ENCODE peak calls at places on chromosomes 4 and X, in seven cellular contexts. N, U, Q, C, V, Y and G are unnamed samples.

GRCh38 chrX:136344321-136344720 is 43.6 kb downstream of the ADGRG4 start:
- DNase-seq in C (no peak), U (no peak), N (no peak), Y (no peak), Q (no peak), V (no peak), G (no peak)

GRCh38 chr4:182204042-182204441 is 39.2 kb upstream of the TENM3 start:
- DNase-seq in V (no peak), N (no peak), Y (no peak), U (no peak), C (no peak), Q (no peak), G (peak; percentile 14)

GRCh38 chr4:102299708-102300107 is 45.6 kb downstream of the SLC39A8 start:
- DNase-seq in Q (no peak), N (no peak), U (peak; percentile 73), V (peak; percentile 20), Y (peak; percentile 11), C (peak; percentile 45), G (peak; percentile 75)

GRCh38 chrX:97685753-97686152 is 802.0 kb downstream of the RPA4 start:
- DNase-seq in N (no peak), U (peak; percentile 57), Q (no peak), C (peak; percentile 44), V (peak; percentile 8), Y (peak; percentile 40), G (peak; percentile 49)

GRCh38 chr4:9923195-9923812 is 98.0 kb downstream of the SLC2A9 start:
- DNase-seq in N (no peak), Y (no peak), V (no peak), C (no peak), U (no peak), Q (no peak), G (no peak)

GRCh38 chr4:146095091-146095690 is 80.3 kb upstream of the LSM6 start:
- DNase-seq in Y (peak; percentile 65), V (peak; percentile 41), Q (no peak), N (no peak), U (peak; percentile 78), C (peak; percentile 77), G (peak; percentile 83)

GRCh38 chr4:16692493-16692892 is 206.0 kb downstream of the LDB2 start:
- DNase-seq in Q (no peak), C (no peak), Y (peak; percentile 61), N (no peak), V (peak; percentile 42), U (no peak), G (no peak)

GRCh38 chr4:3257691-3258482 is 8.9 kb downstream of the MSANTD1 start:
- DNase-seq in N (no peak), Y (peak; percentile 74), U (no peak), Q (peak; percentile 38), C (peak; percentile 56), V (peak; percentile 12), G (peak; percentile 15)

GRCh38 chr4:87844476-87844875 is 11.7 kb downstream of the MEPE start:
- DNase-seq in C (peak; percentile 44), V (no peak), N (no peak), U (no peak), Q (no peak), Y (no peak), G (peak; percentile 55)

GRCh38 chrX:107827852-107828251 is 2.2 kb downstream of the MID2 start:
- DNase-seq in U (no peak), C (peak; percentile 39), Y (no peak), V (no peak), Q (no peak), N (no peak), G (no peak)

GRCh38 chr4:23364167-23364566 is 525.7 kb downstream of the PPARGC1A start:
- DNase-seq in N (no peak), Q (no peak), U (no peak), C (no peak), Y (no peak), V (no peak), G (no peak)

GRCh38 chr4:85932371-85933305 is 427.2 kb downstream of the MAPK10 start:
- DNase-seq in N (no peak), C (no peak), U (no peak), Y (no peak), V (peak; percentile 53), Q (no peak), G (peak; percentile 42)

GRCh38 chr4:55386073-55386472 is 9.7 kb upstream of the TMEM165 start:
- DNase-seq in N (no peak), C (peak; percentile 34), U (no peak), Q (no peak), V (no peak), Y (peak; percentile 50), G (peak; percentile 49)

GRCh38 chr4:65559270-65559669 is 111.0 kb downstream of the EPHA5 start:
- DNase-seq in Y (no peak), V (no peak), Q (no peak), U (no peak), N (no peak), C (no peak), G (no peak)

GRCh38 chr4:156692016-156692415 is 279.6 kb downstream of the PDGFC start:
- DNase-seq in U (no peak), N (no peak), Q (no peak), Y (no peak), V (no peak), C (no peak), G (no peak)

GRCh38 chr4:101367201-101367600 is 19.9 kb upstream of the PPP3CA start:
- DNase-seq in C (peak; percentile 84), Y (peak; percentile 93), U (peak; percentile 10), N (no peak), Q (no peak), V (peak; percentile 87), G (peak; percentile 85)

GRCh38 chr4:54872246-54872645 is 214.5 kb downstream of the KIT start:
- DNase-seq in Y (peak; percentile 35), Q (no peak), U (no peak), C (peak; percentile 3), V (peak; percentile 15), N (no peak), G (no peak)

GRCh38 chrX:19680580-19680979 is 165.3 kb upstream of the MAP3K15 start:
- DNase-seq in V (no peak), Y (no peak), U (no peak), Q (no peak), N (no peak), C (no peak), G (no peak)

GRCh38 chr4:23789765-23790164 is 100.1 kb downstream of the PPARGC1A start:
- DNase-seq in U (peak; percentile 10), V (peak; percentile 0), C (peak; percentile 95), Y (peak; percentile 79), N (no peak), Q (no peak), G (peak; percentile 72)

GRCh38 chrX:130916636-130917422 is 13.8 kb upstream of the ENOX2 start:
- DNase-seq in C (peak; percentile 64), V (peak; percentile 10), Q (peak; percentile 42), N (no peak), U (peak; percentile 46), Y (peak; percentile 54), G (peak; percentile 65)

GRCh38 chr4:118265312-118266144 is 87.3 kb downstream of the PRSS12 start:
- DNase-seq in V (no peak), U (peak; percentile 31), Y (no peak), C (no peak), Q (peak; percentile 48), N (peak; percentile 67), G (peak; percentile 10)

DNA sequence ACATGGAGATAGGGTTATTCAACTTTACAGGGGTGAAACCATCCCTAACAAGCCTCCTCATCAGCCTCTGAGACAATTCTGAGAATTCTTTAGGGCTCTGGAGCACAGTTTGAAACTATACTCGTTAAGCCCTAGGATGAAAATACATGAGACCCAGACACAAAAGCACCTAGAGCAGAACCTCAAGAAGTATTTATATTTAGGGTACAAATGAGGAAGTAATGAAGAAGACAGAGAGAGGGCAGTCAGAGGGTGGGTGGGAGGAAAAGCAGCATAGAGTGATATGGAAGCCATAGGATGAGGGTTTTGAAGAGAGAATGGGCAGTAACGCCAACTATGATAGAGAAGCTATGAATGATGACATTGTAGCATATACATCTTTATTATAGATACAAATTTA is 250.3 kb downstream of the DCLK2 start:
- DNase-seq in V (no peak), Y (no peak), U (no peak), C (no peak), N (no peak), Q (no peak), G (no peak)
- TF ChIP-seq CTCF in V (no peak), Y (no peak), U (no peak), C (no peak), N (no peak), Q (no peak), G (no peak)

GRCh38 chrX:77949840-77950239 is 19.6 kb downstream of the PGAM4 start:
- DNase-seq in Y (no peak), Q (no peak), U (no peak), N (no peak), V (no peak), C (peak; percentile 25), G (no peak)

GRCh38 chrX:77945910-77946309 is 23.5 kb downstream of the PGAM4 start:
- DNase-seq in Q (no peak), N (no peak), Y (no peak), U (no peak), V (no peak), C (no peak), G (no peak)

DNA sequence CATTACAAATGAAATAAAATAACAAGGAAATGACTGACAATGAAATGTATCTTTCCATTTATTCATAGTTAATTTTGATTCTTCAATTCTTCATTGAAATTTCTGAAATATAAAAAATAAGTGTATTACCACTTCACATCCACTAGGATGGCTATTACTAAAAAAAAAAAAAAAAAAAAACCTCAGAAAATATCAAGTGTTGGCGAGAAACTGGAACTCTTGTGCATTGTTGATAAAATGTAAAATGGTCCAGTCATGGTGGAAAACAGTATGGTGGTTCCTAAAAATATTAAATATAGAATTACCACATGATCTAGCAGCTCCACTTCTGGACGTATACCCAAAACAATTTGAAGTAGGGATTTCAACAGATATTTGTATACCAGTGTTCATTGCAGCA is 22.9 kb downstream of the PGAM4 start:
- DNase-seq in V (no peak), C (no peak), U (no peak), N (no peak), Q (no peak), Y (no peak), G (no peak)
- TF ChIP-seq CTCF in V (peak; percentile 40), C (no peak), U (no peak), N (no peak), Q (no peak), Y (no peak), G (no peak)

GRCh38 chr4:28686618-28687017 is 1826.0 kb downstream of the STIM2 start:
- DNase-seq in C (peak; percentile 53), N (no peak), U (peak; percentile 60), Y (peak; percentile 38), V (peak; percentile 43), Q (no peak), G (peak; percentile 33)
- TF ChIP-seq CTCF in C (peak; percentile 63), N (no peak), U (peak; percentile 43), Y (peak; percentile 43), V (peak; percentile 83), Q (no peak), G (peak; percentile 54)

GRCh38 chr4:6473264-6474052 is 1.0 kb upstream of the PPP2R2C start:
- DNase-seq in U (no peak), V (no peak), Y (no peak), C (no peak), N (no peak), Q (no peak), G (no peak)

GRCh38 chr4:6475492-6476020 is 3.1 kb upstream of the PPP2R2C start:
- DNase-seq in Y (no peak), Q (no peak), V (no peak), N (no peak), C (no peak), U (no peak), G (no peak)

GRCh38 chr4:6474705-6475457 is 2.5 kb upstream of the PPP2R2C start:
- DNase-seq in Q (no peak), Y (no peak), C (no peak), N (no peak), U (no peak), V (no peak), G (no peak)

GRCh38 chr4:6472387-6473263 is at the start of gene PPP2R2C:
- DNase-seq in V (no peak), Q (no peak), U (no peak), Y (no peak), N (peak; percentile 21), C (no peak), G (no peak)

GRCh38 chr4:6474053-6474568 is 1.7 kb upstream of the PPP2R2C start:
- DNase-seq in U (no peak), Q (no peak), Y (no peak), V (no peak), N (no peak), C (no peak), G (no peak)
- TF ChIP-seq CTCF in U (peak; percentile 4), Q (no peak), Y (peak; percentile 9), V (peak; percentile 38), N (no peak), C (peak; percentile 30), G (peak; percentile 20)